ENCODE peak calls at places on chromosomes 2 and 18, in five cellular contexts. A is nephron progenitor cell, H is HCT116, E is fibroblast of mammary gland, N is GM13976. F is an unnamed sample.

GRCh38 chr2:28408764-28409599 is 16.3 kb downstream of the FOSL2 start:
- DNase-seq in E (no peak), A (no peak), H (peak; percentile 84), N (no peak), F (no peak)

GRCh38 chr18:24270937-24271380 is 126.7 kb downstream of the OSBPL1A start:
- DNase-seq in E (peak; percentile 63), A (no peak), N (no peak), H (no peak), F (no peak)

GRCh38 chr18:62632788-62633455 is 82.4 kb upstream of the PHLPP1 start:
- DNase-seq in N (no peak), H (no peak), A (no peak), E (no peak), F (no peak)

GRCh38 chr2:99444222-99444621 is 45.6 kb downstream of the REV1 start:
- DNase-seq in E (no peak), H (no peak), A (no peak), N (no peak), F (no peak)

GRCh38 chr2:165634855-165635254 is 159.2 kb downstream of the GALNT3 start:
- DNase-seq in A (peak; percentile 44), E (no peak), H (no peak), N (no peak), F (no peak)

GRCh38 chr2:28293416-28293815 is 99.2 kb upstream of the FOSL2 start:
- DNase-seq in E (no peak), A (no peak), H (no peak), N (no peak), F (no peak)

GRCh38 chr18:23872701-23873550 is 141.6 kb upstream of the TTC39C start:
- DNase-seq in H (peak; percentile 85), E (no peak), N (no peak), A (no peak), F (no peak)

GRCh38 chr2:112073875-112074274 is 18.8 kb downstream of the TMEM87B start:
- DNase-seq in N (no peak), H (no peak), A (no peak), E (no peak), F (no peak)

GRCh38 chr2:25481381-25482310 is 139.9 kb upstream of the DNMT3A start:
- DNase-seq in E (peak; percentile 5), H (no peak), A (no peak), N (no peak), F (no peak)

GRCh38 chr2:30613001-30613400 is 166.0 kb downstream of the LCLAT1 start:
- DNase-seq in N (no peak), H (no peak), A (no peak), E (no peak), F (no peak)

GRCh38 chr2:232444409-232445148 is 11.4 kb upstream of the ALPI start:
- DNase-seq in E (peak; percentile 67), N (peak; percentile 80), A (peak; percentile 56), H (peak; percentile 56), F (peak; percentile 72)

GRCh38 chr2:63424329-63425078 is 163.8 kb downstream of the WDPCP start:
- DNase-seq in H (peak; percentile 56), N (peak; percentile 60), E (peak; percentile 62), A (no peak), F (peak; percentile 47)

GRCh38 chr2:240960963-240961876 is 37.2 kb upstream of the SNED1 start:
- DNase-seq in E (peak; percentile 48), A (peak; percentile 27), H (no peak), N (peak; percentile 27), F (no peak)

GRCh38 chr2:219645631-219646527 is 18.4 kb downstream of the SLC4A3 start:
- DNase-seq in E (peak; percentile 87), A (no peak), H (peak; percentile 65), N (no peak), F (no peak)

GRCh38 chr2:28796620-28797019 is 14.0 kb upstream of the SPDYA start:
- DNase-seq in N (no peak), A (no peak), H (no peak), E (no peak), F (no peak)

GRCh38 chr18:12515550-12515949 is 107.8 kb downstream of the PRELID3A start:
- DNase-seq in E (no peak), A (no peak), H (no peak), N (no peak), F (no peak)

GRCh38 chr2:58047969-58048368 is 1.4 kb downstream of the VRK2 start:
- DNase-seq in H (no peak), E (no peak), N (no peak), A (no peak), F (no peak)

GRCh38 chr2:226256237-226256636 is 543.4 kb downstream of the IRS1 start:
- DNase-seq in N (no peak), E (peak; percentile 68), A (no peak), H (no peak), F (no peak)

GRCh38 chr2:196390243-196391148 is 219.1 kb upstream of the STK17B start:
- DNase-seq in E (no peak), N (no peak), A (no peak), H (no peak), F (no peak)

GRCh38 chr2:170723446-170723958 is 8.4 kb downstream of the SP5 start:
- DNase-seq in A (peak; percentile 21), E (no peak), H (no peak), N (no peak), F (no peak)

GRCh38 chr2:217834057-217834620 is 168.7 kb downstream of the TNS1 start:
- DNase-seq in H (no peak), A (no peak), N (no peak), E (no peak), F (no peak)

GRCh38 chr2:181891966-181892794 is 650 bp downstream of the ITPRID2 start:
- DNase-seq in A (peak; percentile 71), E (peak; percentile 45), H (peak; percentile 69), N (peak; percentile 67), F (peak; percentile 69)

GRCh38 chr2:64586883-64587481 is 62.9 kb downstream of the AFTPH start:
- DNase-seq in H (peak; percentile 34), N (peak; percentile 57), E (peak; percentile 70), A (no peak), F (peak; percentile 35)

GRCh38 chr2:238339814-238340213 is 19.5 kb downstream of the TRAF3IP1 start:
- DNase-seq in A (no peak), H (no peak), E (no peak), N (no peak), F (no peak)
- TF ChIP-seq CTCF in A (no peak), H (peak; percentile 33), E (no peak), N (no peak), F (no peak)

DNA sequence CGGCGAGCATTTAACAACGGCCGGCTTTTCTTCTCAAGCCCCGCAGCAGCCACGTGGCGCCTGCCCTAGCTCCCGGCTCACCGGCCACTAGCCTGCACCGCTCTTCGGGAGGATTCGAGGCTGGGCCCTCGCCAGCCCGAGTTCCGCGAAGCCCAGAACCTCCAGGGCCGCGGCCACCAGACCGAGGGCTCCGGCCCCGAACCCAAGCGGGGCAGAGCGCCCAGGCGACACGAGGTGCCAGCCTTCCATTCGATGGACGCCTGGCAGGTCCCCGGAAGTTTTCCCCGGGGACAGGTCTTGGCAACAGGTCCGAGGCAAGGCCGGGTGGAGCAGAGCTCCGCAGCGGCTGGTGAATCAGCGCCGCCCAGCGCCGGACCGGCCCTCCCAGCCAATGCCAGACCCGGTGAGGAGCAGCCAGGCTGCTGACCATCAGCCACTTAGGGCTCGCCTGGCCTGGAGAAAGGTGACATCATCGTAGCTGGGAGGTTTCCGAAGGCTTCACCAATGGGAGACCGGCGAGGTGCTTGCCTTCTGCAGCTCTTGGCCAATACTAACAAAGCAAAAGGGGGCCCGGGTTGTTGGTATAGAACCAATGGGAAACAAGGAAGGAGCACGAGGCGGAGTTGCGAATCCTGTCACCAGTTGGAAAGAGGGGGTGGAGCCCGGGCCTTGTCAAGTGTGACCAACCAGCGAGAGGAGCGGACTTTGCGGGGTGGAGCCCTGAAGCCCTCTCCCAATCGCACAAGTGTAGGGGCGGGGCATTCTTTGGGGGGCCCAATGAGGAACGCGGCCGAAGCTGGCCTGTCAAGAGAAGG is 467 bp upstream of the MXD1 start:
- DNase-seq in H (peak; percentile 100), A (peak; percentile 99), E (peak; percentile 100), N (peak; percentile 98), F (peak; percentile 99)
- TF ChIP-seq CTCF in H (peak; percentile 22), A (no peak), E (no peak), N (peak; percentile 52), F (peak; percentile 38)

GRCh38 chr2:3712424-3712823 is 9.0 kb downstream of the DCDC2C start:
- DNase-seq in A (no peak), N (no peak), H (no peak), E (no peak), F (no peak)
- TF ChIP-seq CTCF in A (no peak), N (no peak), H (no peak), E (no peak), F (no peak)

DNA sequence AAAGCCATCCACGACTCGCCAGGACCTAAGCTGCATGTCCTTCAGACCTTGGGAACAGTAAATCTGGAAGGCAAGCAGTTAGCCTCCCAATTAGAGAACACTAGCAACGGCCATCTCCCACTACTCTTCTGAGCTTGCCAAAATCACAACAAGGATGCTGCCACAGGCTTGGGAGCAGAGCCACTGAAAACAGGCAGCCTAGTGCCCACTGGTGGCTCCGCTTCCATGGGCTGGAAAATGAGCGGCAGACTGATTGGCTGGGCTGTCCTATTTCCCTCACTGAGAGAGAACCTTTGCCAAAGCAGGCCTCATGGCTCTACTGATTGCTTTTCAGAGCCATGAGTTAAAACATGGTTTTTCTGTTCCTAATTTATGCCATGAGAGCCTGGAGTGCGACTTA is 153.0 kb upstream of the NT5C1B start:
- DNase-seq in H (no peak), N (no peak), A (no peak), E (no peak), F (no peak)
- TF ChIP-seq CTCF in H (no peak), N (no peak), A (no peak), E (peak; percentile 0), F (no peak)

GRCh38 chr2:156004460-156004859 is 328.1 kb downstream of the NR4A2 start:
- DNase-seq in E (no peak), H (no peak), N (no peak), A (no peak), F (no peak)
- TF ChIP-seq CTCF in E (no peak), H (no peak), N (no peak), A (no peak), F (no peak)

DNA sequence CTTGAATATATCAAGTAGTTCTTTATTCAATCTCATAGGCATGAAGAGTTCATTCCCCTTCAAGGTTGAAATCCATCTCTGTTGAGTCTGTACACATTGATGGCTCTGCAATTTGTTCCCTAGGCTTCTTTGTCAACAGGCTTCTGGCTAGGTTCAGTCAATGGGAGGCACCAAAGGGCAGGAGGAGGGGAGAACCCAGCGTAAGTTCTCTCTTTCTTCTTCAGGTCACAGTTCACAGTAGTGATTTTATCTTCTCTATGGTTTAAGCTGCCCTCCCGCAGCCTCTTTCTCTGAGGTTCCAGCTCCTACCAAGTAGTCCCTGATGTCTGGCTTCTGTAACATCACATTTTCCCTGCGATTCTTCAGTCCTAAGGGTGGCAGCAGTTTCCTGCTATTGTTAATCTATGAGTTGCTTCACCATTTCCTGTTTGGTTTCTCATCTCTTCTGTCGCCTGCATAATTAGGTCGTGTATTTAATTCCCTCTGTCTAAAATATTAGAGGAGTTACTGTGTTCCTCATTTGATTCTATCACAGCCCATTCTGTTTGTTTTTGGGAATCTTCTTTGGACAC is 107.4 kb downstream of the CPO start:
- DNase-seq in H (no peak), A (no peak), N (peak; percentile 29), E (peak; percentile 38), F (no peak)
- TF ChIP-seq CTCF in H (peak; percentile 6), A (no peak), N (no peak), E (no peak), F (no peak)

DNA sequence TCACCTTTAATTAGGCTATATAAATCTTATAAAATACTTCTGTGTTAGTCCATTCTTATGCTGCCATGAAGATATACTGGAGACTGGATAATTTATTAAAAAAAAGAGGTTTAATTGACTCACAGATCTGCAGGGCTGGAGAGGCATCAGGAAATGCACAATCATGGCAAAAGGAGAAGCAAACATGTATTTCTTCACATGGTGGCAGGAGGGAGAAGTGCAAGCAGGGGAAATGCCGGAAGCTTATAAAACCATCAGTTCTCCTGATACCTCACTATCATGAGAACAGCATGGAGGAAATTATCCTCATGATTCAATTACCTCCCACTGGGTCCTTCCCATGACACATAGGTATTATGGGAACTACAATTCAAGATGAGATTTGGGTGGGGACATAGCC is 504.4 kb downstream of the RIT2 start:
- DNase-seq in N (no peak), E (no peak), H (no peak), A (no peak), F (no peak)
- TF ChIP-seq CTCF in N (no peak), E (no peak), H (no peak), A (no peak), F (no peak)